ENCODE peak calls at places on chromosomes 5 and 9, in seven cellular contexts. Z, C, S, O, P, B and F are unnamed samples.

GRCh38 chr9:115133649-115134048 is 15.7 kb upstream of the TNC start:
- DNase-seq in Z (no peak), C (no peak), S (no peak), O (no peak), P (no peak), B (no peak), F (peak)

GRCh38 chr5:126098330-126099017 is 324.7 kb upstream of the GRAMD2B start:
- DNase-seq in Z (no peak), C (no peak), S (no peak), O (no peak), P (no peak), B (no peak), F (peak)

GRCh38 chr9:78713746-78714405 is 417.0 kb downstream of the PSAT1 start:
- DNase-seq in Z (no peak), C (no peak), S (no peak), O (no peak), P (no peak), B (no peak), F (peak)

GRCh38 chr9:9942764-9943424 is 669.9 kb downstream of the PTPRD start:
- DNase-seq in Z (peak), C (peak), S (peak), O (peak), P (peak), B (peak), F (peak)

GRCh38 chr5:139638736-139639618 is 9.2 kb upstream of the CXXC5 start:
- DNase-seq in Z (no peak), C (no peak), S (no peak), O (no peak), P (no peak), B (no peak), F (no peak)

GRCh38 chr5:111066261-111066938 is 5.1 kb upstream of the TSLP start:
- DNase-seq in Z (no peak), C (no peak), S (no peak), O (no peak), P (no peak), B (no peak), F (no peak)

GRCh38 chr5:1959231-1959630 is 76.5 kb upstream of the IRX4 start:
- DNase-seq in Z (no peak), C (no peak), S (no peak), O (no peak), P (no peak), B (no peak), F (no peak)

GRCh38 chr5:142339781-142340180 is 15.0 kb upstream of the SPRY4 start:
- DNase-seq in Z (no peak), C (no peak), S (no peak), O (no peak), P (no peak), B (no peak), F (no peak)

GRCh38 chr5:147474140-147474539 is 35.7 kb downstream of the DPYSL3 start:
- DNase-seq in Z (no peak), C (no peak), S (no peak), O (no peak), P (no peak), B (no peak), F (no peak)

GRCh38 chr9:114387678-114388431 is at the start of gene AKNA:
- DNase-seq in Z (peak), C (peak), S (peak), O (no peak), P (peak), B (peak), F (peak)

GRCh38 chr9:78856144-78856543 is 559.2 kb downstream of the PSAT1 start:
- DNase-seq in Z (no peak), C (no peak), S (no peak), O (no peak), P (no peak), B (no peak), F (no peak)

GRCh38 chr5:54215233-54215736 is 95.1 kb downstream of the ARL15 start:
- DNase-seq in Z (no peak), C (no peak), S (no peak), O (no peak), P (no peak), B (no peak), F (no peak)

GRCh38 chr5:124371121-124371706 is 375.2 kb downstream of the ZNF608 start:
- DNase-seq in Z (no peak), C (no peak), S (no peak), O (no peak), P (no peak), B (no peak), F (peak)

GRCh38 chr9:127931092-127931881 is 710 bp upstream of the PIP5KL1 start:
- DNase-seq in Z (no peak), C (peak), S (no peak), O (peak), P (peak), B (peak), F (peak)

GRCh38 chr5:31944683-31945445 is 229.3 kb downstream of the GOLPH3 start:
- DNase-seq in Z (no peak), C (no peak), S (no peak), O (no peak), P (no peak), B (no peak), F (no peak)

GRCh38 chr5:128287740-128288139 is 204.2 kb downstream of the SLC12A2 start:
- DNase-seq in Z (no peak), C (no peak), S (no peak), O (no peak), P (no peak), B (no peak), F (no peak)

GRCh38 chr5:179509239-179509638 is 41.1 kb upstream of the RUFY1 start:
- DNase-seq in Z (no peak), C (no peak), S (no peak), O (no peak), P (no peak), B (no peak), F (no peak)

GRCh38 chr5:54361683-54362411 is 51.5 kb upstream of the ARL15 start:
- DNase-seq in Z (no peak), C (no peak), S (peak), O (no peak), P (no peak), B (no peak), F (no peak)

GRCh38 chr5:91425046-91425445 is 41.9 kb upstream of the ARRDC3 start:
- DNase-seq in Z (no peak), C (no peak), S (no peak), O (no peak), P (no peak), B (no peak), F (no peak)

GRCh38 chr9:89422151-89422918 is 75.6 kb downstream of the SEMA4D start:
- DNase-seq in Z (peak), C (no peak), S (no peak), O (no peak), P (peak), B (no peak), F (peak)

GRCh38 chr5:60497706-60498500 is 202.1 kb downstream of the DEPDC1B start:
- DNase-seq in Z (no peak), C (no peak), S (no peak), O (no peak), P (no peak), B (no peak), F (peak)

GRCh38 chr5:142959683-142960308 is 189.6 kb downstream of the ARHGAP26 start:
- DNase-seq in Z (no peak), C (no peak), S (no peak), O (peak), P (no peak), B (no peak), F (no peak)

GRCh38 chr9:110777201-110777842 is 108.7 kb downstream of the MUSK start:
- DNase-seq in Z (no peak), C (no peak), S (no peak), O (no peak), P (no peak), B (no peak), F (no peak)

GRCh38 chr5:139658928-139659667 is 10.9 kb downstream of the CXXC5 start:
- DNase-seq in Z (no peak), C (no peak), S (no peak), O (peak), P (no peak), B (no peak), F (peak)

GRCh38 chr9:105054488-105054887 is 126.5 kb upstream of the ABCA1 start:
- DNase-seq in Z (no peak), C (no peak), S (no peak), O (peak), P (no peak), B (no peak), F (no peak)

GRCh38 chr5:78594946-78595921 is 53.3 kb downstream of the LHFPL2 start:
- DNase-seq in Z (no peak), C (no peak), S (no peak), O (peak), P (peak), B (no peak), F (peak)

GRCh38 chr5:72988769-72989168 is 32.9 kb downstream of the FCHO2 start:
- DNase-seq in Z (no peak), C (no peak), S (no peak), O (no peak), P (no peak), B (no peak), F (no peak)

GRCh38 chr9:35518981-35519679 is 29.2 kb downstream of the RUSC2 start:
- DNase-seq in Z (no peak), C (no peak), S (no peak), O (peak), P (no peak), B (no peak), F (no peak)

GRCh38 chr5:150081541-150082283 is 4.6 kb downstream of the CSF1R start:
- DNase-seq in Z (no peak), C (peak), S (peak), O (no peak), P (no peak), B (peak), F (no peak)

GRCh38 chr9:35914307-35914807 is 5.1 kb downstream of the SPAAR start:
- DNase-seq in Z (no peak), C (no peak), S (no peak), O (peak), P (no peak), B (no peak), F (no peak)

GRCh38 chr9:131841765-131842318 is 102.0 kb upstream of the RAPGEF1 start:
- DNase-seq in Z (no peak), C (no peak), S (no peak), O (no peak), P (no peak), B (no peak), F (no peak)

GRCh38 chr5:179223961-179224360 is 121.3 kb downstream of the ADAMTS2 start:
- DNase-seq in Z (no peak), C (no peak), S (no peak), O (no peak), P (no peak), B (no peak), F (no peak)

GRCh38 chr9:70630971-70631370 is 216.5 kb upstream of the KLF9 start:
- DNase-seq in Z (no peak), C (no peak), S (no peak), O (no peak), P (no peak), B (no peak), F (no peak)

GRCh38 chr5:74200560-74200959 is 440.0 kb downstream of the ENC1 start:
- DNase-seq in Z (no peak), C (no peak), S (no peak), O (no peak), P (no peak), B (no peak), F (no peak)

GRCh38 chr5:67516959-67517358 is 320.4 kb upstream of the CD180 start:
- DNase-seq in Z (no peak), C (peak), S (no peak), O (peak), P (no peak), B (no peak), F (no peak)

GRCh38 chr9:71858812-71859211 is 52.2 kb downstream of the ABHD17B start:
- DNase-seq in Z (no peak), C (no peak), S (no peak), O (no peak), P (no peak), B (no peak), F (no peak)

GRCh38 chr9:120730661-120731514 is 16.6 kb upstream of the MEGF9 start:
- DNase-seq in Z (no peak), C (peak), S (no peak), O (no peak), P (no peak), B (no peak), F (peak)

GRCh38 chr9:97857603-97858392 is 4.8 kb downstream of the FOXE1 start:
- DNase-seq in Z (no peak), C (no peak), S (no peak), O (no peak), P (no peak), B (no peak), F (no peak)

GRCh38 chr9:127112056-127112455 is 10.4 kb downstream of the ANGPTL2 start:
- DNase-seq in Z (no peak), C (no peak), S (no peak), O (no peak), P (no peak), B (no peak), F (no peak)

GRCh38 chr9:136693490-136694162 is 6.4 kb upstream of the AGPAT2 start:
- DNase-seq in Z (no peak), C (peak), S (no peak), O (peak), P (peak), B (no peak), F (no peak)